ENCODE peak calls at places on chromosomes 4 and X, in nine cellular contexts. N is fibroblast of pulmonary artery, V is psoas muscle, Y is SJSA1, J is colonic mucosa, X is OCI-LY7, H is uterus, U is fibroblast of mammary gland, I is HepG2. D is an unnamed sample.

GRCh38 chr4:68461790-68462189 is 14.5 kb downstream of the TMPRSS11E start:
- DNase-seq in H (no peak), V (no peak), X (no peak), Y (no peak), I (no peak), N (no peak), J (no peak), U (no peak), D (no peak)

GRCh38 chr4:42466285-42466684 is 69.0 kb downstream of the SHISA3 start:
- DNase-seq in H (no peak), X (no peak), V (no peak), N (no peak), J (no peak), U (no peak), Y (no peak), I (no peak), D (no peak)

GRCh38 chr4:182593864-182594263 is 323.3 kb downstream of the DCTD start:
- DNase-seq in I (no peak), N (peak), Y (no peak), X (no peak), V (no peak), H (no peak), U (peak), J (no peak), D (no peak)

GRCh38 chrX:45208121-45208856 is 7.6 kb upstream of the DIPK2B start:
- DNase-seq in V (no peak), X (no peak), Y (no peak), J (no peak), I (no peak), H (no peak), U (peak), N (no peak), D (no peak)

GRCh38 chr4:147096667-147097604 is 151.3 kb upstream of the TTC29 start:
- DNase-seq in U (peak), N (peak), V (no peak), H (no peak), I (peak), Y (peak), J (no peak), X (peak), D (peak)

GRCh38 chr4:20395160-20395773 is 143.6 kb downstream of the SLIT2 start:
- DNase-seq in U (peak), I (peak), J (peak), Y (peak), N (peak), H (no peak), X (peak), V (no peak), D (peak)

GRCh38 chrX:66200050-66200664 is 36.1 kb downstream of the HEPH start:
- DNase-seq in J (no peak), N (no peak), X (no peak), U (peak), V (no peak), Y (no peak), H (no peak), I (no peak), D (no peak)

GRCh38 chr4:59855630-59856352 is 1344.3 kb upstream of the ADGRL3 start:
- DNase-seq in X (no peak), J (no peak), I (no peak), Y (no peak), N (no peak), V (no peak), H (no peak), U (no peak), D (no peak)

GRCh38 chrX:150766351-150767044 is 73.3 kb downstream of the MTMR1 start:
- DNase-seq in X (peak), U (no peak), J (no peak), I (no peak), N (no peak), V (no peak), Y (no peak), H (no peak), D (no peak)

GRCh38 chr4:67933038-67933437 is 30.3 kb downstream of the TMPRSS11A start:
- DNase-seq in V (no peak), U (no peak), H (no peak), N (no peak), X (no peak), J (no peak), Y (no peak), I (no peak), D (no peak)

GRCh38 chr4:45316257-45316656 is 589.9 kb upstream of the GNPDA2 start:
- DNase-seq in N (peak), X (no peak), Y (no peak), H (no peak), I (no peak), U (peak), J (no peak), V (no peak), D (no peak)

GRCh38 chr4:152010680-152011079 is 249.9 kb upstream of the GATB start:
- DNase-seq in H (no peak), V (no peak), I (no peak), Y (no peak), J (no peak), U (no peak), X (no peak), N (no peak), D (peak)

GRCh38 chr4:188387134-188387791 is 248.0 kb downstream of the TRIML1 start:
- DNase-seq in V (no peak), Y (no peak), I (no peak), H (no peak), U (no peak), N (peak), X (no peak), J (no peak), D (no peak)

GRCh38 chrX:108139303-108139702 is 47.7 kb downstream of the ATG4A start:
- DNase-seq in J (no peak), V (no peak), H (no peak), I (no peak), Y (no peak), X (peak), N (peak), U (peak), D (peak)

GRCh38 chr4:128635141-128635911 is 174.2 kb upstream of the JADE1 start:
- DNase-seq in X (no peak), V (peak), N (peak), I (peak), U (peak), J (no peak), Y (peak), H (no peak), D (no peak)

GRCh38 chrX:63930140-63930539 is 145.1 kb upstream of the ARHGEF9 start:
- DNase-seq in H (no peak), J (no peak), X (no peak), V (no peak), U (peak), I (no peak), Y (no peak), N (no peak), D (no peak)

GRCh38 chrX:120791013-120791643 is 84.5 kb downstream of the CT47B1 start:
- DNase-seq in H (peak), U (peak), Y (no peak), J (peak), I (no peak), N (peak), V (peak), X (no peak), D (no peak)

GRCh38 chr4:148344382-148344781 is 97.8 kb downstream of the NR3C2 start:
- DNase-seq in X (no peak), Y (no peak), V (no peak), J (no peak), H (no peak), U (no peak), N (no peak), I (no peak), D (no peak)

GRCh38 chrX:119971184-119971583 is 27.6 kb upstream of the NKAP start:
- DNase-seq in V (no peak), H (no peak), N (no peak), X (no peak), J (no peak), U (no peak), I (no peak), Y (no peak), D (no peak)

GRCh38 chrX:153870791-153871360 is 15.1 kb downstream of the L1CAM start:
- DNase-seq in X (no peak), V (no peak), I (no peak), H (no peak), U (no peak), N (no peak), Y (no peak), J (no peak), D (no peak)

GRCh38 chr4:153438916-153439756 is 27.0 kb upstream of the TMEM131L start:
- DNase-seq in V (no peak), U (no peak), J (no peak), H (no peak), X (peak), I (no peak), Y (no peak), N (no peak), D (peak)

GRCh38 chr4:185554243-185555126 is 19.2 kb upstream of the PDLIM3 start:
- DNase-seq in J (no peak), X (no peak), H (no peak), Y (no peak), N (no peak), V (no peak), U (no peak), I (no peak), D (no peak)

GRCh38 chrX:110397904-110398303 is 39.3 kb downstream of the RTL9 start:
- DNase-seq in N (no peak), J (no peak), V (no peak), I (no peak), X (no peak), U (no peak), Y (no peak), H (no peak), D (no peak)

GRCh38 chrX:119008122-119008744 is 33.8 kb downstream of the LONRF3 start:
- DNase-seq in X (peak), N (peak), J (peak), H (no peak), I (peak), U (peak), V (peak), Y (no peak), D (peak)

GRCh38 chr4:22573198-22573597 is 57.3 kb upstream of the ADGRA3 start:
- DNase-seq in I (no peak), U (peak), X (no peak), V (peak), N (peak), Y (no peak), H (peak), J (peak), D (no peak)

GRCh38 chr4:15778191-15778741 is at the start of gene CD38:
- DNase-seq in U (no peak), J (peak), V (peak), Y (no peak), N (no peak), I (no peak), H (no peak), X (peak), D (peak)

GRCh38 chr4:146450524-146450923 is 71.2 kb downstream of the SLC10A7 start:
- DNase-seq in Y (no peak), N (peak), U (no peak), H (no peak), J (no peak), X (no peak), I (no peak), V (no peak), D (no peak)

GRCh38 chr4:152458801-152459302 is 77.0 kb downstream of the FBXW7 start:
- DNase-seq in X (no peak), I (peak), U (no peak), J (no peak), V (no peak), N (peak), H (no peak), Y (no peak), D (peak)

GRCh38 chrX:39850630-39851152 is 247.1 kb downstream of the BCOR start:
- DNase-seq in U (peak), Y (peak), X (no peak), N (peak), V (no peak), J (no peak), I (no peak), H (peak), D (peak)

GRCh38 chr4:34323549-34324325 is 1920.6 kb downstream of the ARAP2 start:
- DNase-seq in I (no peak), X (no peak), U (peak), V (no peak), H (no peak), Y (no peak), J (no peak), N (peak), D (no peak)

GRCh38 chr4:52750819-52751348 is 341 bp downstream of the ERVMER34-1 start:
- DNase-seq in Y (no peak), J (peak), V (peak), N (peak), X (no peak), U (peak), I (no peak), H (no peak), D (no peak)

GRCh38 chr4:133136833-133137232 is 12.3 kb upstream of the PCDH10 start:
- DNase-seq in I (no peak), Y (no peak), X (no peak), V (no peak), J (no peak), N (no peak), U (no peak), H (no peak), D (no peak)

GRCh38 chrX:120429776-120430535 is 39.1 kb downstream of the LAMP2 start:
- DNase-seq in H (no peak), X (no peak), I (no peak), V (no peak), N (no peak), J (no peak), Y (no peak), U (no peak), D (no peak)

GRCh38 chrX:32153586-32153985 is 1057.8 kb downstream of the DMD start:
- DNase-seq in U (no peak), V (no peak), Y (no peak), X (no peak), N (no peak), J (no peak), I (no peak), H (no peak), D (no peak)

GRCh38 chrX:132737743-132738142 is 220.7 kb downstream of the HS6ST2 start:
- DNase-seq in J (no peak), H (no peak), Y (no peak), N (no peak), I (no peak), U (peak), V (no peak), X (no peak), D (no peak)

DNA sequence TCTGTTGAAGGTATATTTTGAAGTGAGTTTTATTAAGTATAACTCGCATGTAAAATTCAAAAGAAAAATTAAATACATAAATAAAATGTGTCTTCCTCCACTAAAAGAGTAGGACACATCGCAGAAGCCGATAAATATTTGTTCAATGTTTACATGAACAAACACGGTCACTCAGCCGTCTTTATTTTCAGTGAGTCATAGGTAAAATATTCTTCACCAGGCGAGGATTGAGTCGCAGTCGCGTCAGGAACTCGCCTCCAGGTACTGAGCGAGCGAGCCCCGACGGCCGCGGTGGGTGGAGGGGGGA is 271 bp upstream of the FUNDC2 start:
- DNase-seq in U (no peak), N (no peak), X (no peak), Y (no peak), V (no peak), I (no peak), J (no peak), H (no peak), D (no peak)
- H3K4me3 ChIP-seq in U (peak), N (peak), X (peak), Y (peak), V (peak), I (peak), J (peak), H (peak), D (peak)

GRCh38 chr4:74098628-74098995 is 383 bp downstream of the CXCL2 start:
- DNase-seq in X (no peak), U (no peak), J (no peak), H (no peak), N (peak), V (no peak), I (no peak), Y (peak), D (no peak)
- H3K4me3 ChIP-seq in X (no peak), U (peak), J (peak), H (peak), N (peak), V (peak), I (no peak), Y (peak), D (no peak)

GRCh38 chr4:2965262-2965661 is 1.9 kb downstream of the GRK4 start:
- DNase-seq in H (no peak), N (no peak), X (no peak), U (no peak), V (no peak), I (no peak), Y (no peak), J (no peak), D (no peak)
- H3K4me3 ChIP-seq in H (no peak), N (no peak), X (no peak), U (no peak), V (no peak), I (no peak), Y (no peak), J (no peak), D (no peak)

DNA sequence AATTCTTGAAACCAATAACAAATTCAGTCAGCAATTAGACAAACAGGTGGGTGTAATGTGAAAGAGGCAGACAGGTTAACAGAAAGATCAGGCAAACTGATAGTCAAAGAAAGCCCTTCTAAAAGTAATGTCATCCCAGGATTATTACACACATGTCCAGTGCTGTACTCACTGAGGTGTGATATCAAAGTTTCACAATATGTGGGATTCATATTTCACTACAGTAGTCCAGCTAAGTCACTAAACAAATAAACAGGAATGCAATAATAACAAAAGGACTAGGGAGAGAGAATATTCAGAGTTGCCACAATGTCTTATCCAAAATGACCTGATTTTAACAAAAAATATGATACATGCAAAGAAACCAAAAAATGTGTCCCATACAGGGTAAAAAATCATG is 787.5 kb downstream of the FSTL5 start:
- DNase-seq in V (no peak), H (no peak), Y (no peak), U (no peak), I (no peak), N (no peak), X (no peak), J (no peak), D (no peak)
- H3K4me3 ChIP-seq in V (no peak), H (no peak), Y (no peak), U (no peak), I (no peak), N (no peak), X (no peak), J (no peak), D (no peak)

DNA sequence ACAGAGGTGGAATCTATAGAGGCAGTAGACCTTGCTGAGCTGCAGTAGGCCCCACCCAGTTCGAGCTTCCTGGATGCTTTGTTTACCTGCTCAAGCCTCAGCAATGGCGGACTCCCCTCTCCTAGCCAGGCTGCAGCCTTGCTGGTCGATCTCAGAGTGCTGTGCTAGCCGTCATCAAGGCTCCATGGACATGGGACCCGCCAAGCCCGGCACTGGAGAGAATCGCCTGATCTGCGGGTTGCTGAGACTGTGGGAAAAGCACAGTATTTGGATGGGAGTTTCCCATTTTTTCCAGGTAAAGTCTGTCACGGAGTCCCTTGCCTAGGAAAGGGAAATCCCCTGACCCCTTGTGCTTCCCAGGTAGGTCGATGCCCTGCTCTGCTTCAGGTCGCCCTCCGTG is 124.8 kb upstream of the KLF8 start:
- DNase-seq in I (no peak), H (no peak), J (no peak), U (no peak), Y (no peak), V (no peak), N (no peak), X (no peak), D (no peak)
- H3K4me3 ChIP-seq in I (no peak), H (no peak), J (no peak), U (no peak), Y (no peak), V (no peak), N (no peak), X (no peak), D (no peak)

GRCh38 chrX:101208152-101208905 is 11.3 kb upstream of the DRP2 start:
- DNase-seq in J (no peak), I (peak), Y (no peak), X (no peak), H (no peak), V (no peak), U (peak), N (peak), D (no peak)

GRCh38 chrX:101203782-101204351 is 15.7 kb upstream of the DRP2 start:
- DNase-seq in X (peak), Y (no peak), J (no peak), I (no peak), U (no peak), H (no peak), N (no peak), V (no peak), D (no peak)

GRCh38 chrX:101210630-101211029 is 9.0 kb upstream of the DRP2 start:
- DNase-seq in I (no peak), N (no peak), V (no peak), Y (no peak), H (no peak), X (no peak), J (no peak), U (no peak), D (no peak)

DNA sequence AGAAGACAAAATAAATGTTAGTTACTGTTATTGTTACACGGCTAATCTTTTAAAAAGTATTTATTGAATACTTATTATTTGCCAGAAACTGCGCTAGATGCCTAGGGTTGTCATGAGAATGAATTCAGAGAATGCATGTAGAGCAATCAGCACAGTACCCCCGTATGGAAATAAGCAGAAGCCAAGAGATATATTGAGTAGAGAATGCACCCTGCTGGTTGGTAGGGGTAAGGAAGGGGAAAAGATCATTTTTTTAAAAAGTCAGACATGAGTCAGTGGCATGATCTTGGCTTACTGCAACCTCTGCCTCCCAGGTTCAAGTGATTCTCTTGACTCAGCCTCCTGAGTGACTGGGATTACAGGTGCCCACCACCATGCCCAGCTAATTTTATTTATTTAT is 13.1 kb upstream of the DRP2 start:
- DNase-seq in X (peak), V (no peak), N (peak), I (peak), U (peak), J (no peak), Y (no peak), H (no peak), D (peak)
- H3K4me3 ChIP-seq in X (no peak), V (no peak), N (no peak), I (no peak), U (no peak), J (no peak), Y (no peak), H (no peak), D (no peak)

DNA sequence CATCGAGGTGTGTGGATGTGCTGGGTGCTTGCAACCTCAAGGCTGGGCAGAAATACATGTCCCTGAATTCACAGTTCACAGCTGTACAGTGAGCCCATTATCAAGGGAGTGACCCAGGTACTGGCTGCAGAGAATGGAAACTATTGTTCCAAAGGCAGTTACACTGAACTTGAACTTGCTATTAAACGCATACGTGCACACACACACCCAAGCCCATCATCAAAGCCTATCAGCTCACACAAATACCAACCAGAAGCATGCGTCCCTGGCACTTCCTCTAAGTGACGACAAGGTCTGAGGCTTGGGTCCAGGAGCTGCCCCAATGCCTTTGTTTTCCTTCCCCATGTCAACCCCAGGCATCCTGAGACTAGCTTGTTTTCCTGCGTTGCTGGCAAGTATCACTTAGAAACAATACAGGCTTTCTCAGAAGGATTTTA is 88.6 kb downstream of the IRF2 start:
- DNase-seq in H (peak), Y (no peak), J (peak), N (peak), U (no peak), X (no peak), V (no peak), I (peak), D (no peak)
- H3K4me3 ChIP-seq in H (no peak), Y (no peak), J (no peak), N (no peak), U (no peak), X (no peak), V (no peak), I (no peak), D (no peak)

D was measured in Jurkat, Clone E6-1.